ENCODE peak calls at places on chromosomes 1 and 21, in seven cellular contexts. One of them, this sample, is unnamed.

GRCh38 chr1:205356424-205357151 is at the start of gene KLHDC8A:
- DNase-seq in T-helper 1 cell: no peak
- DNase-seq in heart left ventricle: no peak
- DNase-seq in NCI-H187 treated with DMSO at 0.1 percent for 48 hours: peak
- DNase-seq in activated T-cell treated with anti-CD3 and anti-CD28 coated beads for 4 hours: no peak
- DNase-seq in NCI-H748 treated with DMSO at 0.1 percent for 48 hours: no peak
- DNase-seq in ELR: no peak
- DNase-seq in this sample: no peak

GRCh38 chr1:205916541-205916940 is 26.7 kb downstream of the SLC26A9 start:
- DNase-seq in heart left ventricle: no peak
- DNase-seq in NCI-H187 treated with DMSO at 0.1 percent for 48 hours: no peak
- DNase-seq in NCI-H748 treated with DMSO at 0.1 percent for 48 hours: no peak
- DNase-seq in T-helper 1 cell: no peak
- DNase-seq in activated T-cell treated with anti-CD3 and anti-CD28 coated beads for 4 hours: no peak
- DNase-seq in ELR: peak
- DNase-seq in this sample: no peak

GRCh38 chr1:173601588-173601987 is 1.3 kb downstream of the SLC9C2 start:
- DNase-seq in ELR: no peak
- DNase-seq in NCI-H187 treated with DMSO at 0.1 percent for 48 hours: no peak
- DNase-seq in T-helper 1 cell: no peak
- DNase-seq in heart left ventricle: no peak
- DNase-seq in NCI-H748 treated with DMSO at 0.1 percent for 48 hours: no peak
- DNase-seq in activated T-cell treated with anti-CD3 and anti-CD28 coated beads for 4 hours: no peak
- DNase-seq in this sample: no peak

GRCh38 chr1:213247038-213247437 is 196.0 kb downstream of the RPS6KC1 start:
- DNase-seq in NCI-H748 treated with DMSO at 0.1 percent for 48 hours: no peak
- DNase-seq in T-helper 1 cell: no peak
- DNase-seq in activated T-cell treated with anti-CD3 and anti-CD28 coated beads for 4 hours: no peak
- DNase-seq in heart left ventricle: no peak
- DNase-seq in ELR: no peak
- DNase-seq in NCI-H187 treated with DMSO at 0.1 percent for 48 hours: no peak
- DNase-seq in this sample: no peak

GRCh38 chr1:170568197-170568596 is 36.2 kb downstream of the GORAB start:
- DNase-seq in heart left ventricle: no peak
- DNase-seq in ELR: no peak
- DNase-seq in NCI-H748 treated with DMSO at 0.1 percent for 48 hours: no peak
- DNase-seq in activated T-cell treated with anti-CD3 and anti-CD28 coated beads for 4 hours: no peak
- DNase-seq in T-helper 1 cell: no peak
- DNase-seq in NCI-H187 treated with DMSO at 0.1 percent for 48 hours: no peak
- DNase-seq in this sample: no peak

GRCh38 chr21:41079159-41079558 is 88.8 kb upstream of the BACE2 start:
- DNase-seq in T-helper 1 cell: no peak
- DNase-seq in NCI-H187 treated with DMSO at 0.1 percent for 48 hours: no peak
- DNase-seq in NCI-H748 treated with DMSO at 0.1 percent for 48 hours: no peak
- DNase-seq in ELR: no peak
- DNase-seq in activated T-cell treated with anti-CD3 and anti-CD28 coated beads for 4 hours: no peak
- DNase-seq in heart left ventricle: no peak
- DNase-seq in this sample: no peak

GRCh38 chr1:61142726-61143500 is 60.6 kb downstream of the NFIA start:
- DNase-seq in NCI-H748 treated with DMSO at 0.1 percent for 48 hours: peak
- DNase-seq in activated T-cell treated with anti-CD3 and anti-CD28 coated beads for 4 hours: no peak
- DNase-seq in NCI-H187 treated with DMSO at 0.1 percent for 48 hours: peak
- DNase-seq in ELR: no peak
- DNase-seq in heart left ventricle: no peak
- DNase-seq in T-helper 1 cell: no peak
- DNase-seq in this sample: no peak

GRCh38 chr1:3668585-3669300 is 16.4 kb downstream of the TP73 start:
- DNase-seq in activated T-cell treated with anti-CD3 and anti-CD28 coated beads for 4 hours: no peak
- DNase-seq in NCI-H187 treated with DMSO at 0.1 percent for 48 hours: no peak
- DNase-seq in heart left ventricle: peak
- DNase-seq in NCI-H748 treated with DMSO at 0.1 percent for 48 hours: peak
- DNase-seq in T-helper 1 cell: peak
- DNase-seq in ELR: no peak
- DNase-seq in this sample: no peak

GRCh38 chr1:111318483-111319000 is 27.9 kb downstream of the CHIA start:
- DNase-seq in heart left ventricle: no peak
- DNase-seq in NCI-H748 treated with DMSO at 0.1 percent for 48 hours: no peak
- DNase-seq in ELR: no peak
- DNase-seq in NCI-H187 treated with DMSO at 0.1 percent for 48 hours: no peak
- DNase-seq in T-helper 1 cell: no peak
- DNase-seq in activated T-cell treated with anti-CD3 and anti-CD28 coated beads for 4 hours: no peak
- DNase-seq in this sample: no peak

GRCh38 chr21:28294046-28294445 is 698.6 kb downstream of the LTN1 start:
- DNase-seq in heart left ventricle: no peak
- DNase-seq in NCI-H748 treated with DMSO at 0.1 percent for 48 hours: no peak
- DNase-seq in activated T-cell treated with anti-CD3 and anti-CD28 coated beads for 4 hours: no peak
- DNase-seq in NCI-H187 treated with DMSO at 0.1 percent for 48 hours: no peak
- DNase-seq in ELR: peak
- DNase-seq in T-helper 1 cell: no peak
- DNase-seq in this sample: peak

GRCh38 chr21:29349702-29350101 is 51.0 kb downstream of the BACH1 start:
- DNase-seq in activated T-cell treated with anti-CD3 and anti-CD28 coated beads for 4 hours: no peak
- DNase-seq in NCI-H187 treated with DMSO at 0.1 percent for 48 hours: no peak
- DNase-seq in NCI-H748 treated with DMSO at 0.1 percent for 48 hours: no peak
- DNase-seq in ELR: no peak
- DNase-seq in heart left ventricle: no peak
- DNase-seq in T-helper 1 cell: no peak
- DNase-seq in this sample: no peak

GRCh38 chr1:238485062-238485905 is 594.6 kb upstream of the ZP4 start:
- DNase-seq in NCI-H748 treated with DMSO at 0.1 percent for 48 hours: peak
- DNase-seq in T-helper 1 cell: no peak
- DNase-seq in activated T-cell treated with anti-CD3 and anti-CD28 coated beads for 4 hours: no peak
- DNase-seq in ELR: peak
- DNase-seq in NCI-H187 treated with DMSO at 0.1 percent for 48 hours: no peak
- DNase-seq in heart left ventricle: no peak
- DNase-seq in this sample: no peak

GRCh38 chr1:47859092-47859743 is 138.0 kb downstream of the TRABD2B start:
- DNase-seq in heart left ventricle: no peak
- DNase-seq in NCI-H187 treated with DMSO at 0.1 percent for 48 hours: no peak
- DNase-seq in NCI-H748 treated with DMSO at 0.1 percent for 48 hours: no peak
- DNase-seq in ELR: no peak
- DNase-seq in activated T-cell treated with anti-CD3 and anti-CD28 coated beads for 4 hours: no peak
- DNase-seq in T-helper 1 cell: no peak
- DNase-seq in this sample: no peak

GRCh38 chr1:93565496-93566221 is 116.0 kb downstream of the BCAR3 start:
- DNase-seq in T-helper 1 cell: no peak
- DNase-seq in heart left ventricle: no peak
- DNase-seq in NCI-H187 treated with DMSO at 0.1 percent for 48 hours: no peak
- DNase-seq in ELR: no peak
- DNase-seq in NCI-H748 treated with DMSO at 0.1 percent for 48 hours: no peak
- DNase-seq in activated T-cell treated with anti-CD3 and anti-CD28 coated beads for 4 hours: no peak
- DNase-seq in this sample: no peak

GRCh38 chr1:28428990-28429520 is 59.5 kb downstream of the PHACTR4 start:
- DNase-seq in activated T-cell treated with anti-CD3 and anti-CD28 coated beads for 4 hours: no peak
- DNase-seq in heart left ventricle: no peak
- DNase-seq in NCI-H748 treated with DMSO at 0.1 percent for 48 hours: no peak
- DNase-seq in ELR: no peak
- DNase-seq in NCI-H187 treated with DMSO at 0.1 percent for 48 hours: no peak
- DNase-seq in T-helper 1 cell: no peak
- DNase-seq in this sample: no peak

GRCh38 chr1:53556657-53557227 is 97.5 kb downstream of the DMRTB1 start:
- DNase-seq in heart left ventricle: peak
- DNase-seq in T-helper 1 cell: no peak
- DNase-seq in activated T-cell treated with anti-CD3 and anti-CD28 coated beads for 4 hours: no peak
- DNase-seq in NCI-H187 treated with DMSO at 0.1 percent for 48 hours: no peak
- DNase-seq in NCI-H748 treated with DMSO at 0.1 percent for 48 hours: no peak
- DNase-seq in ELR: no peak
- DNase-seq in this sample: no peak

GRCh38 chr1:228367798-228368791 is 38.5 kb downstream of the TRIM11 start:
- DNase-seq in NCI-H187 treated with DMSO at 0.1 percent for 48 hours: no peak
- DNase-seq in T-helper 1 cell: no peak
- DNase-seq in activated T-cell treated with anti-CD3 and anti-CD28 coated beads for 4 hours: no peak
- DNase-seq in heart left ventricle: peak
- DNase-seq in ELR: peak
- DNase-seq in NCI-H748 treated with DMSO at 0.1 percent for 48 hours: no peak
- DNase-seq in this sample: no peak

GRCh38 chr1:3368711-3369436 is 85.6 kb upstream of the ARHGEF16 start:
- DNase-seq in T-helper 1 cell: no peak
- DNase-seq in heart left ventricle: no peak
- DNase-seq in ELR: no peak
- DNase-seq in NCI-H187 treated with DMSO at 0.1 percent for 48 hours: no peak
- DNase-seq in activated T-cell treated with anti-CD3 and anti-CD28 coated beads for 4 hours: no peak
- DNase-seq in NCI-H748 treated with DMSO at 0.1 percent for 48 hours: no peak
- DNase-seq in this sample: no peak

GRCh38 chr21:46314441-46315020 is 9.1 kb downstream of the C21orf58 start:
- DNase-seq in heart left ventricle: no peak
- DNase-seq in NCI-H748 treated with DMSO at 0.1 percent for 48 hours: no peak
- DNase-seq in ELR: no peak
- DNase-seq in NCI-H187 treated with DMSO at 0.1 percent for 48 hours: no peak
- DNase-seq in T-helper 1 cell: no peak
- DNase-seq in activated T-cell treated with anti-CD3 and anti-CD28 coated beads for 4 hours: no peak
- DNase-seq in this sample: no peak

This sample was measured in HTR-8/SVneo.